ENCODE peak calls at places on chromosomes 12 and 14, in eight cellular contexts. One of them, this sample, is unnamed.

GRCh38 chr14:103008768-103009342 is 48.5 kb downstream of the CDC42BPB start:
- DNase-seq in GM23248: peak; percentile 42
- DNase-seq in psoas muscle: peak; percentile 44
- DNase-seq in CD8-positive, alpha-beta memory T cell: no peak
- DNase-seq in tibial artery: no peak
- DNase-seq in fibroblast of lung: peak; percentile 82
- DNase-seq in IMR-90: peak; percentile 72
- DNase-seq in upper lobe of right lung: peak; percentile 52
- DNase-seq in this sample: no peak

GRCh38 chr14:74858022-74858421 is 17.9 kb downstream of the PROX2 start:
- DNase-seq in GM23248: peak; percentile 55
- DNase-seq in psoas muscle: no peak
- DNase-seq in CD8-positive, alpha-beta memory T cell: no peak
- DNase-seq in tibial artery: no peak
- DNase-seq in fibroblast of lung: no peak
- DNase-seq in IMR-90: no peak
- DNase-seq in upper lobe of right lung: no peak
- DNase-seq in this sample: no peak

GRCh38 chr14:53692451-53693330 is 263.9 kb downstream of the BMP4 start:
- DNase-seq in GM23248: no peak
- DNase-seq in psoas muscle: no peak
- DNase-seq in CD8-positive, alpha-beta memory T cell: no peak
- DNase-seq in tibial artery: no peak
- DNase-seq in fibroblast of lung: no peak
- DNase-seq in IMR-90: no peak
- DNase-seq in upper lobe of right lung: no peak
- DNase-seq in this sample: no peak

GRCh38 chr12:130828895-130829294 is 10.2 kb downstream of the STX2 start:
- DNase-seq in GM23248: no peak
- DNase-seq in psoas muscle: no peak
- DNase-seq in CD8-positive, alpha-beta memory T cell: no peak
- DNase-seq in tibial artery: no peak
- DNase-seq in fibroblast of lung: no peak
- DNase-seq in IMR-90: no peak
- DNase-seq in upper lobe of right lung: no peak
- DNase-seq in this sample: no peak

GRCh38 chr12:104586325-104587048 is 129.7 kb downstream of the CHST11 start:
- DNase-seq in GM23248: no peak
- DNase-seq in psoas muscle: no peak
- DNase-seq in CD8-positive, alpha-beta memory T cell: no peak
- DNase-seq in tibial artery: no peak
- DNase-seq in fibroblast of lung: no peak
- DNase-seq in IMR-90: no peak
- DNase-seq in upper lobe of right lung: no peak
- DNase-seq in this sample: no peak

GRCh38 chr12:1927051-1927680 is 8.7 kb upstream of the CACNA2D4 start:
- DNase-seq in GM23248: no peak
- DNase-seq in psoas muscle: no peak
- DNase-seq in CD8-positive, alpha-beta memory T cell: no peak
- DNase-seq in tibial artery: no peak
- DNase-seq in fibroblast of lung: no peak
- DNase-seq in IMR-90: no peak
- DNase-seq in upper lobe of right lung: peak; percentile 41
- DNase-seq in this sample: no peak

GRCh38 chr12:28242888-28243633 is 52.8 kb downstream of the CCDC91 start:
- DNase-seq in GM23248: no peak
- DNase-seq in psoas muscle: no peak
- DNase-seq in CD8-positive, alpha-beta memory T cell: no peak
- DNase-seq in tibial artery: no peak
- DNase-seq in fibroblast of lung: peak; percentile 63
- DNase-seq in IMR-90: peak; percentile 16
- DNase-seq in upper lobe of right lung: no peak
- DNase-seq in this sample: no peak

GRCh38 chr12:19970826-19971225 is 397.5 kb upstream of the PDE3A start:
- DNase-seq in GM23248: peak; percentile 21
- DNase-seq in psoas muscle: no peak
- DNase-seq in CD8-positive, alpha-beta memory T cell: no peak
- DNase-seq in tibial artery: no peak
- DNase-seq in fibroblast of lung: peak; percentile 58
- DNase-seq in IMR-90: no peak
- DNase-seq in upper lobe of right lung: no peak
- DNase-seq in this sample: no peak

GRCh38 chr14:32934891-32935633 is 3.6 kb upstream of the NPAS3 start:
- DNase-seq in GM23248: peak; percentile 25
- DNase-seq in psoas muscle: no peak
- DNase-seq in CD8-positive, alpha-beta memory T cell: no peak
- DNase-seq in tibial artery: no peak
- DNase-seq in fibroblast of lung: peak; percentile 23
- DNase-seq in IMR-90: no peak
- DNase-seq in upper lobe of right lung: no peak
- DNase-seq in this sample: peak; percentile 19

GRCh38 chr12:28563286-28563685 is 373.0 kb downstream of the CCDC91 start:
- DNase-seq in GM23248: peak; percentile 64
- DNase-seq in psoas muscle: no peak
- DNase-seq in CD8-positive, alpha-beta memory T cell: no peak
- DNase-seq in tibial artery: no peak
- DNase-seq in fibroblast of lung: no peak
- DNase-seq in IMR-90: no peak
- DNase-seq in upper lobe of right lung: no peak
- DNase-seq in this sample: no peak

GRCh38 chr12:131141483-131141882 is 187.8 kb downstream of the ADGRD1 start:
- DNase-seq in GM23248: no peak
- DNase-seq in psoas muscle: no peak
- DNase-seq in CD8-positive, alpha-beta memory T cell: no peak
- DNase-seq in tibial artery: no peak
- DNase-seq in fibroblast of lung: no peak
- DNase-seq in IMR-90: no peak
- DNase-seq in upper lobe of right lung: no peak
- DNase-seq in this sample: no peak

GRCh38 chr12:101823891-101824290 is 6.9 kb downstream of the GNPTAB start:
- DNase-seq in GM23248: peak; percentile 22
- DNase-seq in psoas muscle: peak; percentile 23
- DNase-seq in CD8-positive, alpha-beta memory T cell: peak; percentile 85
- DNase-seq in tibial artery: no peak
- DNase-seq in fibroblast of lung: peak; percentile 15
- DNase-seq in IMR-90: no peak
- DNase-seq in upper lobe of right lung: no peak
- DNase-seq in this sample: no peak

GRCh38 chr14:77123381-77124344 is 17.9 kb downstream of the ZDHHC22 start:
- DNase-seq in GM23248: no peak
- DNase-seq in psoas muscle: no peak
- DNase-seq in CD8-positive, alpha-beta memory T cell: no peak
- DNase-seq in tibial artery: no peak
- DNase-seq in fibroblast of lung: no peak
- DNase-seq in IMR-90: no peak
- DNase-seq in upper lobe of right lung: peak; percentile 85
- DNase-seq in this sample: peak; percentile 85

GRCh38 chr14:91143862-91144261 is 30.0 kb downstream of the DGLUCY start:
- DNase-seq in GM23248: no peak
- DNase-seq in psoas muscle: no peak
- DNase-seq in CD8-positive, alpha-beta memory T cell: no peak
- DNase-seq in tibial artery: peak; percentile 90
- DNase-seq in fibroblast of lung: no peak
- DNase-seq in IMR-90: no peak
- DNase-seq in upper lobe of right lung: peak; percentile 71
- DNase-seq in this sample: peak; percentile 89

GRCh38 chr14:90871605-90872233 is 55.5 kb upstream of the TTC7B start:
- DNase-seq in GM23248: peak; percentile 58
- DNase-seq in psoas muscle: no peak
- DNase-seq in CD8-positive, alpha-beta memory T cell: no peak
- DNase-seq in tibial artery: no peak
- DNase-seq in fibroblast of lung: peak; percentile 82
- DNase-seq in IMR-90: peak; percentile 54
- DNase-seq in upper lobe of right lung: no peak
- DNase-seq in this sample: no peak

GRCh38 chr12:47079365-47079893 is at the start of gene PCED1B:
- DNase-seq in GM23248: peak; percentile 85
- DNase-seq in psoas muscle: peak; percentile 70
- DNase-seq in CD8-positive, alpha-beta memory T cell: peak; percentile 52
- DNase-seq in tibial artery: peak; percentile 89
- DNase-seq in fibroblast of lung: peak; percentile 69
- DNase-seq in IMR-90: peak; percentile 72
- DNase-seq in upper lobe of right lung: peak; percentile 93
- DNase-seq in this sample: peak; percentile 81

GRCh38 chr12:47082283-47082962 is 2.7 kb upstream of the AMIGO2 start:
- DNase-seq in GM23248: no peak
- DNase-seq in psoas muscle: no peak
- DNase-seq in CD8-positive, alpha-beta memory T cell: no peak
- DNase-seq in tibial artery: no peak
- DNase-seq in fibroblast of lung: no peak
- DNase-seq in IMR-90: no peak
- DNase-seq in upper lobe of right lung: no peak
- DNase-seq in this sample: no peak

GRCh38 chr12:47078733-47079364 is 572 bp upstream of the PCED1B start:
- DNase-seq in GM23248: peak; percentile 65
- DNase-seq in psoas muscle: peak; percentile 17
- DNase-seq in CD8-positive, alpha-beta memory T cell: peak; percentile 49
- DNase-seq in tibial artery: peak; percentile 82
- DNase-seq in fibroblast of lung: peak; percentile 50
- DNase-seq in IMR-90: peak; percentile 37
- DNase-seq in upper lobe of right lung: peak; percentile 72
- DNase-seq in this sample: no peak

GRCh38 chr12:47079894-47080724 is at the start of gene AMIGO2:
- DNase-seq in GM23248: peak; percentile 67
- DNase-seq in psoas muscle: peak; percentile 57
- DNase-seq in CD8-positive, alpha-beta memory T cell: peak; percentile 45
- DNase-seq in tibial artery: peak; percentile 79
- DNase-seq in fibroblast of lung: peak; percentile 75
- DNase-seq in IMR-90: peak; percentile 54
- DNase-seq in upper lobe of right lung: peak; percentile 80
- DNase-seq in this sample: peak; percentile 68

GRCh38 chr12:47080725-47081502 is 1.2 kb upstream of the AMIGO2 start:
- DNase-seq in GM23248: peak; percentile 77
- DNase-seq in psoas muscle: peak; percentile 68
- DNase-seq in CD8-positive, alpha-beta memory T cell: peak; percentile 54
- DNase-seq in tibial artery: peak; percentile 81
- DNase-seq in fibroblast of lung: peak; percentile 84
- DNase-seq in IMR-90: peak; percentile 50
- DNase-seq in upper lobe of right lung: peak; percentile 87
- DNase-seq in this sample: peak; percentile 66
- H3K4me1 ChIP-seq in GM23248: peaks cover 58% of the 10 kb centered on the region
- H3K4me1 ChIP-seq in psoas muscle: peaks cover 13% of the 10 kb centered on the region
- H3K4me1 ChIP-seq in CD8-positive, alpha-beta memory T cell: peaks cover 71% of the 10 kb centered on the region
- H3K4me1 ChIP-seq in tibial artery: peaks cover 27% of the 10 kb centered on the region
- H3K4me1 ChIP-seq in fibroblast of lung: peaks cover 15% of the 10 kb centered on the region
- H3K4me1 ChIP-seq in IMR-90: peaks cover 17% of the 10 kb centered on the region
- H3K4me1 ChIP-seq in upper lobe of right lung: peaks cover 26% of the 10 kb centered on the region
- H3K4me1 ChIP-seq in this sample: no peaks in the 10 kb centered on the region

GRCh38 chr12:58000499-58000898 is 59.1 kb downstream of the ATP23 start:
- DNase-seq in GM23248: no peak
- DNase-seq in psoas muscle: no peak
- DNase-seq in CD8-positive, alpha-beta memory T cell: no peak
- DNase-seq in tibial artery: no peak
- DNase-seq in fibroblast of lung: no peak
- DNase-seq in IMR-90: no peak
- DNase-seq in upper lobe of right lung: no peak
- DNase-seq in this sample: no peak
- H3K9me3 ChIP-seq in GM23248: peaks cover 7% of the 10 kb centered on the region
- H3K9me3 ChIP-seq in psoas muscle: peaks cover 28% of the 10 kb centered on the region
- H3K9me3 ChIP-seq in CD8-positive, alpha-beta memory T cell: no peaks in the 10 kb centered on the region
- H3K9me3 ChIP-seq in tibial artery: peaks cover 27% of the 10 kb centered on the region
- H3K9me3 ChIP-seq in fibroblast of lung: no peaks in the 10 kb centered on the region
- H3K9me3 ChIP-seq in IMR-90: peaks cover 13% of the 10 kb centered on the region
- H3K9me3 ChIP-seq in upper lobe of right lung: no peaks in the 10 kb centered on the region
- H3K9me3 ChIP-seq in this sample: no peaks in the 10 kb centered on the region

GRCh38 chr14:22497144-22497423 is 91.9 kb downstream of the DAD1 start:
- DNase-seq in GM23248: no peak
- DNase-seq in psoas muscle: no peak
- DNase-seq in CD8-positive, alpha-beta memory T cell: no peak
- DNase-seq in tibial artery: no peak
- DNase-seq in fibroblast of lung: no peak
- DNase-seq in IMR-90: no peak
- DNase-seq in upper lobe of right lung: no peak
- DNase-seq in this sample: no peak
- H3K4me1 ChIP-seq in GM23248: no peaks in the 10 kb centered on the region
- H3K4me1 ChIP-seq in psoas muscle: no peaks in the 10 kb centered on the region
- H3K4me1 ChIP-seq in CD8-positive, alpha-beta memory T cell: no peaks in the 10 kb centered on the region
- H3K4me1 ChIP-seq in tibial artery: no peaks in the 10 kb centered on the region
- H3K4me1 ChIP-seq in fibroblast of lung: no peaks in the 10 kb centered on the region
- H3K4me1 ChIP-seq in IMR-90: no peaks in the 10 kb centered on the region
- H3K4me1 ChIP-seq in upper lobe of right lung: no peaks in the 10 kb centered on the region
- H3K4me1 ChIP-seq in this sample: no peaks in the 10 kb centered on the region

GRCh38 chr12:12974211-12974610 is 22.2 kb upstream of the GPRC5D start:
- DNase-seq in GM23248: no peak
- DNase-seq in psoas muscle: no peak
- DNase-seq in CD8-positive, alpha-beta memory T cell: no peak
- DNase-seq in tibial artery: no peak
- DNase-seq in fibroblast of lung: no peak
- DNase-seq in IMR-90: no peak
- DNase-seq in upper lobe of right lung: no peak
- DNase-seq in this sample: no peak

GRCh38 chr12:12976366-12976765 is 23.7 kb downstream of the HEBP1 start:
- DNase-seq in GM23248: peak; percentile 98
- DNase-seq in psoas muscle: no peak
- DNase-seq in CD8-positive, alpha-beta memory T cell: no peak
- DNase-seq in tibial artery: no peak
- DNase-seq in fibroblast of lung: peak; percentile 97
- DNase-seq in IMR-90: peak; percentile 96
- DNase-seq in upper lobe of right lung: no peak
- DNase-seq in this sample: no peak

GRCh38 chr12:12977231-12977630 is 22.8 kb downstream of the HEBP1 start:
- DNase-seq in GM23248: no peak
- DNase-seq in psoas muscle: no peak
- DNase-seq in CD8-positive, alpha-beta memory T cell: no peak
- DNase-seq in tibial artery: no peak
- DNase-seq in fibroblast of lung: peak; percentile 7
- DNase-seq in IMR-90: no peak
- DNase-seq in upper lobe of right lung: no peak
- DNase-seq in this sample: no peak

GRCh38 chr12:12973019-12973418 is 21.0 kb upstream of the GPRC5D start:
- DNase-seq in GM23248: no peak
- DNase-seq in psoas muscle: no peak
- DNase-seq in CD8-positive, alpha-beta memory T cell: no peak
- DNase-seq in tibial artery: no peak
- DNase-seq in fibroblast of lung: no peak
- DNase-seq in IMR-90: no peak
- DNase-seq in upper lobe of right lung: no peak
- DNase-seq in this sample: no peak

DNA sequence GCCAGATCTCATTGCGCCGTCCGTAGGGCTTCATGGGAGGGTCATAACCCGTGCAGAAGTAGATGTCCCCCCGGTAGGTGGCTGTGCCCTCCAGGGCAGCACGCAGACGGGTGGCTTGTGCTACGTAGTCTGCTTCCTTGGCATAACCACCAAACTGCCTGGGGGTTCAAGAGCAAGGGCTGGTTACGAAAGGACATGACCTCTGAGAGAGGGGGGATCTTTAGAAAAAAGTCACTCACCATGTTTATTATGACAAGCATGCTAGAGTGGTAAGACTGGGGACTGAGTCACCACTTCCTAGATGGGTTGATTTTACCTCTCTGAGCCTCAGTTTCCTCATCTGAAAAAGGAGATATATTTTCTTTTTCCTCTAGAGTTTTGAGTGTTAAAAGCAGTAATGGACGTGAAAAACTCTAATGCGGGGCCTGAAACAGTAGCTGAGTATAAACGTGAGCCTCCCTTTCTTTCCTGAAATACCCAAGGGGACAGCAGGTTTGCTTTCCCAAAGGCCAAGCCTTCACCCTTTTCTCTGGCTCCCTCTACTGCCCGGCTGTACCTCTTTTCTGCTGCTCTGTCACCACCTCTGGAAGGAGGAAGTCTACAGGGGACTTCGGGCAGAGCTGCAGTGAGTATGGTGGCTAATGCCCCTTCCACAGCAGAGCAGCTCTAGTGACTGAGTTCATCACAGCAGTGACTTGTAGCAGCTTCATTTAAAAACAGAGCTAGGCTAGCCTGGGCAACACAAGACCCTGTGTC is 23.5 kb upstream of the GPRC5D start:
- DNase-seq in GM23248: peak; percentile 79
- DNase-seq in psoas muscle: no peak
- DNase-seq in CD8-positive, alpha-beta memory T cell: no peak
- DNase-seq in tibial artery: peak; percentile 69
- DNase-seq in fibroblast of lung: peak; percentile 54
- DNase-seq in IMR-90: peak; percentile 59
- DNase-seq in upper lobe of right lung: no peak
- DNase-seq in this sample: no peak
- H3K9me3 ChIP-seq in GM23248: no peaks in the 10 kb centered on the region
- H3K9me3 ChIP-seq in psoas muscle: peaks cover 9% of the 10 kb centered on the region
- H3K9me3 ChIP-seq in CD8-positive, alpha-beta memory T cell: no peaks in the 10 kb centered on the region
- H3K9me3 ChIP-seq in tibial artery: no peaks in the 10 kb centered on the region
- H3K9me3 ChIP-seq in fibroblast of lung: no peaks in the 10 kb centered on the region
- H3K9me3 ChIP-seq in IMR-90: peaks cover 3% of the 10 kb centered on the region
- H3K9me3 ChIP-seq in upper lobe of right lung: no peaks in the 10 kb centered on the region
- H3K9me3 ChIP-seq in this sample: no peaks in the 10 kb centered on the region